ENCODE peak calls at places on chromosomes 12 and 14, in nine cellular contexts. G is B cell, O is colonic mucosa, A is BJ, H is AG09319, E is A549, K is choroid plexus epithelial cell, R is tibial nerve, I is coronary artery. B is an unnamed sample.

GRCh38 chr14:23076785-23077408 is 18.0 kb downstream of the ACIN1 start:
- DNase-seq in A (no peak), R (peak; percentile 39), K (peak; percentile 61), H (no peak), I (no peak), G (no peak), E (peak; percentile 33), O (no peak), B (peak; percentile 39)

GRCh38 chr14:68088463-68088862 is 268.9 kb downstream of the RAD51B start:
- DNase-seq in I (no peak), K (peak; percentile 19), R (no peak), O (no peak), A (no peak), G (no peak), H (no peak), E (peak; percentile 76), B (peak; percentile 33)

GRCh38 chr14:92144708-92145107 is 22.9 kb downstream of the CPSF2 start:
- DNase-seq in R (no peak), K (peak; percentile 83), A (no peak), G (no peak), I (no peak), O (no peak), H (no peak), E (no peak), B (no peak)

GRCh38 chr12:26471560-26471959 is 276.2 kb downstream of the SSPN start:
- DNase-seq in G (peak; percentile 39), O (no peak), K (peak; percentile 64), R (no peak), I (no peak), E (no peak), H (peak; percentile 5), A (no peak), B (no peak)

GRCh38 chr14:92492261-92492660 is 21.3 kb upstream of the RIN3 start:
- DNase-seq in O (peak; percentile 18), E (no peak), G (no peak), H (no peak), I (no peak), A (no peak), R (peak; percentile 43), K (no peak), B (no peak)

GRCh38 chr12:47458273-47458672 is 247.6 kb downstream of the RPAP3 start:
- DNase-seq in I (no peak), O (no peak), H (no peak), E (peak; percentile 39), G (no peak), K (no peak), R (no peak), A (no peak), B (no peak)

GRCh38 chr14:77782202-77782601 is 17.7 kb upstream of the ADCK1 start:
- DNase-seq in A (no peak), G (no peak), H (no peak), E (no peak), R (no peak), K (peak; percentile 33), O (no peak), I (no peak), B (no peak)

GRCh38 chr12:101877816-101878811 is 734 bp downstream of the DRAM1 start:
- DNase-seq in K (peak; percentile 23), I (peak; percentile 80), E (peak; percentile 45), G (peak; percentile 36), A (no peak), O (peak; percentile 36), H (no peak), R (peak; percentile 26), B (no peak)

GRCh38 chr12:2194571-2194970 is 141.8 kb downstream of the CACNA1C start:
- DNase-seq in E (no peak), R (no peak), G (no peak), O (no peak), K (no peak), A (no peak), I (no peak), H (no peak), B (no peak)

GRCh38 chr12:2194060-2194459 is 141.3 kb downstream of the CACNA1C start:
- DNase-seq in K (no peak), H (no peak), I (no peak), R (no peak), E (no peak), A (no peak), O (no peak), G (no peak), B (no peak)

GRCh38 chr12:2195085-2195484 is 142.3 kb downstream of the CACNA1C start:
- DNase-seq in H (no peak), G (no peak), O (no peak), R (no peak), A (no peak), E (no peak), K (no peak), I (no peak), B (no peak)

GRCh38 chr12:2198088-2198501 is 145.3 kb downstream of the CACNA1C start:
- DNase-seq in E (no peak), G (no peak), O (no peak), I (no peak), R (no peak), K (peak; percentile 71), A (peak; percentile 41), H (no peak), B (no peak)

DNA sequence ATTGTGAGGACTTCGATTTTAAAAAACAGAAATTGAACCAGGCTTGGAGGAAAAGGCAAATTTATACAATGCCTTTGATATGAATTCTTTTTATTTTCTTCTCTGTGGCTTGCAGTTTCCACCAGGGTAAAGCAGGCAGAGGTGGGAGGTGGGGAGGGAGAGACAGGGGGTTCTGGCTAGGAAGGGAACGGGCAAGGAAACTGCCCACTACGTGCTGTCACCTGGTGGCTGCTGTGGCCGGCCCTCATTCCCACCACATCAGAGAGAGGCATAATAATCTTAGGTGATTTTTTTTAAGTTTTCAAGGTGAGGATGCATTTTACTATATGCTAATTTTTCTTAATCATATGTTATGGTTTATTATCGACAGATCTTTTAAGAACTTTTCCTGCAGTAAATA is 145.8 kb downstream of the CACNA1C start:
- DNase-seq in E (no peak), O (no peak), H (no peak), G (no peak), I (no peak), A (no peak), R (no peak), K (no peak), B (no peak)
- TF ChIP-seq CTCF in E (no peak), O (no peak), H (no peak), G (no peak), I (no peak), A (no peak), R (no peak), K (no peak), B (no peak)

GRCh38 chr12:116145451-116145850 is 132.0 kb downstream of the MED13L start:
- DNase-seq in K (no peak), R (no peak), E (no peak), H (no peak), A (no peak), I (no peak), O (no peak), G (no peak), B (no peak)

GRCh38 chr12:116148844-116149243 is 128.6 kb downstream of the MED13L start:
- DNase-seq in K (no peak), E (peak; percentile 40), G (no peak), O (no peak), A (no peak), H (no peak), I (no peak), R (no peak), B (no peak)

GRCh38 chr12:116144384-116144783 is 133.1 kb downstream of the MED13L start:
- DNase-seq in K (no peak), G (no peak), I (no peak), E (no peak), A (no peak), O (no peak), H (no peak), R (no peak), B (no peak)

GRCh38 chr12:116143883-116144266 is 133.6 kb downstream of the MED13L start:
- DNase-seq in O (no peak), E (no peak), G (no peak), H (no peak), K (peak; percentile 96), A (no peak), R (no peak), I (no peak), B (no peak)

DNA sequence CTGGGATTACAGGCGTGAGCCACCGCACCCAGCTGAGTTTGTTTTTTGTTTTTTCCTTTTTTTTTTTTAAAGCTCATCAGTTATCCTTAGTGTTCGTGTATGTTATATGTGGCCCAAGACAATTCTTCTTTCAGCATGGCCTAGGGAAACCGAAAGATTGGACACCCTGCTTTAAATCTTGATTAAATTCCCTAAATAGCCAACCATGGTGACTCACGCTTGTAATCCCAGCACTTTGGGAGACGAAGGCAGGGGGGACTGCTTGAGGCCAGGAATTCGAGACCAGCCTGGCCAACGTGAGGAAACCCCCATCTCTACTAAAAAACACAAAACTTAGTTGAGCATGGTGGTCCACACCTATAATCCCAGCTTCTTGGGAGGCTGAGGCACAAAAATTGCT is 131.1 kb downstream of the MED13L start:
- DNase-seq in E (no peak), G (no peak), A (no peak), K (no peak), R (no peak), O (no peak), I (no peak), H (no peak), B (no peak)
- TF ChIP-seq CTCF in E (no peak), G (no peak), A (no peak), K (no peak), R (no peak), O (no peak), I (no peak), H (no peak), B (no peak)

DNA sequence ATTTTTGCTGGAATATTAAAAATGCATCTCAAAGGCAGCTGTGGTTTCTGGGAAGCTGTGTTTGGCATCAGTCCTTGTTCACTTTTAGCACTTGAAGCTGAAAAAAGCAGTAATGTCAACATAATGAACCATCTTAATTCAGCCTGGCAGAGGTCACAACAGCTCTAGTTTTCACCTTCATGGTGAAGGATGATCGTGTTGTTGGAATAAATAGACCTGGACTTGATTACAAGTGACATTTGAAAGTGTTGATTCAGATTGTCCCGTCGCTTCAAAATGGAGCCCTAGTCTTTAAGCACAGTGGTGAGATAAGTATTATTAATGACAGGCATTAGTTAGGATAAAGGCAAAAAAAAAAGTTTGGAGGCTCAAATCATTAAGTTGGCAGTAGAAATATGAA is 53.6 kb upstream of the MMP17 start:
- DNase-seq in A (no peak), K (no peak), G (no peak), O (no peak), R (no peak), I (no peak), H (no peak), E (no peak), B (no peak)
- TF ChIP-seq CTCF in A (no peak), K (no peak), G (no peak), O (no peak), R (no peak), I (no peak), H (no peak), E (no peak), B (no peak)

DNA sequence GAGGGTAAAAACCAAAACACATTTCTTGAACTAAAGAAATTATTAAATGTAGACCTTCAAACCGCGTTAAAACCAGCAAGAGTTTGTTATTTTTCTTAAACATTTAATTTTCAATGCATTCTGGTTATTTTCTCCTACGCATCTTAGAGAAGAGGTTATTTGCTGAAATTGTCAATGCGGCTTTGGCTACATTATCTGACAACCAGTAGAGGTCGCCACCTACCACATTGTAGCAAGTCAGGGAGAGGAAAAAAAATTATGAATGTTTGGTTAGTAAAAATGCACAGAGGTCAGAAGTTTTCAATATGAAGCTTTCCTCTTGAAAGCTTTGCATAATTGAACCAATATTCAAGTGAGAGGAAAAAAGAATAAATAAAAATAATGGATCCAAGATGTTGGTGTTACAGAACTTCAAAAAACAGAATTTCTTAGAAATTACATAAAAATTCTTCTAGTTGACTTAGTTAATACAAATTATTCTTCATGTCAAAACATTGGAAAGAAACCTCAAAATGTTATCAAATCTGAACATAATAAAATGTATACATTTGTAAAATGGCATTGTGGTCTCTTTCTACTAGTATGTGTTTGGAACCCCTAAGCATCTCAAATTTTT is 159.4 kb upstream of the TMTC2 start:
- DNase-seq in K (peak; percentile 90), H (peak; percentile 37), G (no peak), E (peak; percentile 75), R (peak; percentile 50), O (peak; percentile 46), A (peak; percentile 8), I (no peak), B (peak; percentile 20)
- TF ChIP-seq CTCF in K (peak; percentile 89), H (peak; percentile 96), G (peak; percentile 76), E (peak; percentile 91), R (peak; percentile 63), O (peak; percentile 86), A (peak; percentile 88), I (peak; percentile 74), B (peak; percentile 85)

B was measured in activated CD8-positive, alpha-beta T cell treated with anti-CD3 and anti-CD28 coated beads for 36 hours.